ENCODE peak calls at places on chromosomes 5 and 9, in six cellular contexts. W is HCT116, R is GM12878, X is HepG2, A is SK-N-SH, H is K562. N is an unnamed sample.

GRCh38 chr5:38013107-38013506 is 173.3 kb upstream of the GDNF start:
- DNase-seq in R (no peak), A (no peak), H (no peak), W (no peak), X (no peak), N (no peak)

GRCh38 chr9:69582544-69583297 is 89.5 kb downstream of the APBA1 start:
- DNase-seq in X (no peak), W (no peak), R (no peak), A (peak; percentile 35), H (no peak), N (no peak)

GRCh38 chr9:133257398-133258053 is 17.5 kb downstream of the ABO start:
- DNase-seq in W (no peak), H (peak; percentile 47), R (no peak), X (no peak), A (no peak), N (no peak)

GRCh38 chr5:72991394-72991793 is 35.6 kb downstream of the FCHO2 start:
- DNase-seq in R (no peak), X (no peak), W (no peak), A (no peak), H (no peak), N (no peak)

GRCh38 chr9:110007477-110008270 is 200.3 kb downstream of the C9orf152 start:
- DNase-seq in H (no peak), A (no peak), R (peak; percentile 59), X (no peak), W (no peak), N (peak; percentile 57)

GRCh38 chr5:67350185-67350584 is 153.6 kb upstream of the CD180 start:
- DNase-seq in R (no peak), X (no peak), H (no peak), A (no peak), W (no peak), N (no peak)

GRCh38 chr9:109192732-109193361 is 25.8 kb upstream of the FRRS1L start:
- DNase-seq in R (no peak), X (peak; percentile 49), A (peak; percentile 37), W (peak; percentile 15), H (no peak), N (peak; percentile 50)

GRCh38 chr9:108040783-108041182 is 551.2 kb upstream of the KLF4 start:
- DNase-seq in X (no peak), A (no peak), R (no peak), W (no peak), H (peak; percentile 20), N (peak; percentile 22)

GRCh38 chr9:124003636-124004349 is 7.8 kb upstream of the LHX2 start:
- DNase-seq in H (no peak), X (no peak), A (no peak), W (no peak), R (no peak), N (no peak)

GRCh38 chr5:180376511-180376910 is 23.4 kb upstream of the GFPT2 start:
- DNase-seq in W (no peak), R (no peak), X (no peak), A (peak; percentile 70), H (no peak), N (no peak)

GRCh38 chr9:113479150-113479761 is 15.7 kb downstream of the RGS3 start:
- DNase-seq in A (no peak), W (no peak), X (no peak), R (no peak), H (no peak), N (no peak)

GRCh38 chr9:137224850-137225694 is at the start of gene CYSRT1:
- DNase-seq in W (no peak), R (no peak), X (no peak), H (peak; percentile 27), A (no peak), N (peak; percentile 54)

GRCh38 chr9:89996717-89997116 is 391.9 kb downstream of the GADD45G start:
- DNase-seq in W (no peak), A (no peak), R (no peak), X (peak; percentile 24), H (no peak), N (no peak)

GRCh38 chr5:94900006-94900505 is 281.6 kb downstream of the SLF1 start:
- DNase-seq in A (no peak), X (no peak), H (no peak), W (no peak), R (no peak), N (no peak)

DNA sequence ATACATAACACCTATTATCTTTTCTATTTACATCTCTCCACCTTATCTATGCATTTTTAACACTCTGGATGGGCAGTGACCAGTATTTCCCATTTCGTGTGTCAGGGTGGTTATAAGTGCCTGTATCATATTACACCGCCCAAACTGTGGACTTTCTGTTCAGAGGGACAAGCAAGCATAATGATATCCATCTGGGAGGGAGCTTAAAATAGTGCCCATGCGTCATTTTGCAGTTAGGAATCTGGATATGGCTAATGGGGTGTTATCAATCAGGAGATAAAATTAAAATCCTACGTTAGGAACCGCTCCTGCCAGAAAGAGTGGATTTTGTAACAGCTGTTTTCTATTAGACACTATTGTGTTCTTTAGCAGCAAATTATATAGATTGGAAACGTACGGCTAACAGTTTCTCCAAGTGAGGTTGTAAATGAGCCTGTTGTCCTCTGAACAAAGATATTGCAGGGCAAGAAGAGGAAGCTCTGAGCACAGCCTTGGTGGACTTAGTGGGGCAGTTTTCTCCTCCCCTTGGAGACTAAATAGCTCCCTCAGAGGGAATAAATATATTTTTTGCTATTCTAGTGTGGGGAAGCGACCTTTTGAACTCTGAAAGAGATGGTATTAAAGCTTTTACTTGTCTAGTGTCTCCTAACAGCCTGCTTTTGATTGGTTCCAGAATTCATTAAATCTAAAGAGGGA is 160.4 kb downstream of the SPATA31D1 start:
- DNase-seq in W (no peak), A (peak; percentile 71), H (no peak), X (no peak), R (no peak), N (no peak)
- TF ChIP-seq JUND in W (no peak), A (peak; percentile 46), H (no peak), X (no peak), R (no peak), N (no peak)

GRCh38 chr5:113319256-113320053 is 115.3 kb downstream of the TSSK1B start:
- DNase-seq in R (no peak), H (no peak), X (no peak), W (no peak), A (no peak), N (no peak)

GRCh38 chr5:113320160-113320816 is 114.5 kb downstream of the TSSK1B start:
- DNase-seq in A (no peak), H (no peak), X (no peak), R (no peak), W (no peak), N (no peak)

GRCh38 chr5:113321266-113321665 is 113.5 kb downstream of the TSSK1B start:
- DNase-seq in W (no peak), H (no peak), X (no peak), A (no peak), R (no peak), N (no peak)

GRCh38 chr5:113329981-113330380 is 104.8 kb downstream of the TSSK1B start:
- DNase-seq in A (no peak), H (no peak), X (no peak), W (no peak), R (no peak), N (no peak)

DNA sequence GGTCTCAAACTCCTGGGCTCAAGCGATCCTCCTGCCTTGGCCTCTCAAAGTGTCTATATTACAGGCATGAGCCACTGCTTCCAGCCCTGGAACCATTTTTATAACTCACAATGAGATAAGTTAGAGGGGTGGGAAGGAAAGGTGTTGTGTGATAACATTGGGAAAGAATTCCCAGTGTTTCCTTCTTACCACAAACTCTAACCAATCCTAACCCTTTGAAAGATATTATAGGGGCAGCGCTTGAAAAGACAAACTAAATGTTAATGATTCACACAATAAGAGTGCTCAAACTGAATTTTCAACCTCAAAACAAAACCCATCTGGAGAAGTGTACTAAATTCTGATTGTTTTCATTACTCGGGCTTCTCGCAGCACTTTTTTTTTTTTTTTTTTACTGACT is 109.7 kb downstream of the TSSK1B start:
- DNase-seq in R (no peak), W (no peak), A (no peak), X (no peak), H (no peak), N (no peak)
- TF ChIP-seq JUND in R (no peak), W (no peak), A (no peak), X (no peak), H (no peak), N (no peak)

DNA sequence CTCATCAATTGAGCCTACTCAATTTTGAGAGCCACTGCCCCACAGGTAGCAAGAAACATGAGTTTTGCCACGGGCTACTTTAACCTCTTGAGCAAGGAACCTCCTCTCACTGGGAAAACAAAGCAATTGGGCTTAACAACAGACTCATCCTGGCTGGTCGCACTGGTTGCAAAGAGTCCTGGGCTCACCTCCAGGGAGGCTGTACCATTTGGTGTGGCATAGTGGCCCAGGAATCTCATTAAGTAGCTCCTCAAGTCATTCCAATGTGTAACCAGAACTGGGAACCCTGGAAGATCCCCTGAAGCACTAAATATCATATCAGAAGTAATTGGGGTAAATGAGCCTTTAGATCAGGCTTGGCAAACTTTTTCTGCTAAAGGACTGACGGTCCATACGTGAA is 78.5 kb downstream of the MYO10 start:
- DNase-seq in A (no peak), R (no peak), W (no peak), H (no peak), X (no peak), N (no peak)
- TF ChIP-seq JUND in A (no peak), R (no peak), W (no peak), H (no peak), X (no peak), N (no peak)

GRCh38 chr5:171340491-171340890 is 31.4 kb downstream of the TLX3 start:
- DNase-seq in W (no peak), H (no peak), X (peak; percentile 5), R (no peak), A (no peak), N (no peak)
- TF ChIP-seq JUND in W (no peak), H (no peak), X (no peak), R (no peak), A (no peak), N (no peak)

N was measured in T47D.